ENCODE peak calls at places on chromosomes 16 and 17, in five cellular contexts. A is heart right ventricle, P is fibroblast of pulmonary artery, J is lower lobe of right lung, Q is upper lobe of right lung. W is an unnamed sample.

GRCh38 chr16:46706642-46707041 is 17.2 kb downstream of the ORC6 start:
- DNase-seq in A (no peak), P (no peak), J (no peak), Q (no peak), W (no peak)

GRCh38 chr16:85229869-85230416 is 117.7 kb upstream of the CIBAR2 start:
- DNase-seq in A (no peak), P (no peak), J (no peak), Q (no peak), W (no peak)

GRCh38 chr17:32261521-32261792 is 4.2 kb upstream of the RHBDL3 start:
- DNase-seq in A (no peak), P (peak), J (peak), Q (no peak), W (no peak)

GRCh38 chr16:68146583-68146982 is 61.4 kb downstream of the NFATC3 start:
- DNase-seq in A (no peak), P (peak), J (no peak), Q (no peak), W (no peak)

GRCh38 chr16:88527937-88528743 is 42.1 kb upstream of the ZC3H18 start:
- DNase-seq in A (no peak), P (no peak), J (no peak), Q (no peak), W (no peak)

GRCh38 chr16:27048316-27048715 is 18.4 kb upstream of the C16orf82 start:
- DNase-seq in A (no peak), P (no peak), J (no peak), Q (no peak), W (no peak)

GRCh38 chr16:22357635-22357971 is 16.8 kb downstream of the CDR2 start:
- DNase-seq in A (no peak), P (no peak), J (no peak), Q (no peak), W (no peak)

GRCh38 chr17:31313982-31314787 is at the start of gene EVI2B:
- DNase-seq in A (no peak), P (peak), J (no peak), Q (no peak), W (no peak)

GRCh38 chr17:81933178-81933699 is 3.9 kb downstream of the PYCR1 start:
- DNase-seq in A (no peak), P (no peak), J (no peak), Q (peak), W (peak)

GRCh38 chr17:37729905-37730304 is 15.0 kb downstream of the HNF1B start:
- DNase-seq in A (no peak), P (no peak), J (no peak), Q (no peak), W (no peak)

GRCh38 chr16:75238853-75239371 is 12.5 kb downstream of the BCAR1 start:
- DNase-seq in A (peak), P (no peak), J (no peak), Q (no peak), W (no peak)
- TF ChIP-seq CTCF in A (peak), P (peak), J (no peak), Q (no peak), W (peak)

DNA sequence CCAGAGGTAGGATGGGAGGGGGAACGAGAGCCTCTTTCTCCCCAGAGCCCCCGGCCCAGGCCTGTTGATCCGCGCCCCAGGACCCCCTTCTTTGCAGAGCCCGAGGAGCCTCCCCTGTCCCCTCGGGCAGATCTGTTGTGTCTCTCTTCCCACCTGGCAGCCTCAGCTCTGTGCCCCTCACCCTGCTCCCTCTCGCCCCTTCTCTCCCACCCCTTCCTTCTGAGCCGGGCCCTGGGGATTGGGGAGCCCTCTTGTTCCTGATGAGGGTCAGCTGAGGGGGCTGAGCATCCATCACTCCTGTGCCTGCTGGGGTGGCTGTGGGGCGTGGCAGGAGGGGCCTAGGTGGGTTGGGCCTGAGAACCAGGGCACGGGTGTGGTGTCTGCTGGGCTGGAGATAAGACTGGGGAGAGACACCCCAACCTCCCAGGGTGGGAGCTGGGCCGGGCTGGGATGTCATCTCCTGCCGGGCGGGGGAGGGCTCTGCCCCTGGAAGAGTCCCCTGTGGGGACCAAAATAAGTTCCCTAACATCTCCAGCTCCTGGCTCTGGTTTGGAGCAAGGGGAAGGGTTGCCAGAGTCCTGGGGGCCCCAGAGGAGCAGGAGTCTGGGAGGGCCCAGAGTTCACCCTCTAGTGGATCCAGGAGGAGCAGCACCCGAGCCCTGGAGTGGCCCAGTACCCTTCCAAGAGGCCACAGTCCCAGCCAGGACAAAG is 65.4 kb downstream of the MRC2 start:
- DNase-seq in A (no peak), P (peak), J (peak), Q (no peak), W (no peak)
- TF ChIP-seq CTCF in A (peak), P (peak), J (peak), Q (peak), W (peak)

GRCh38 chr17:63221941-63222340 is 224.2 kb downstream of the CYB561 start:
- DNase-seq in A (no peak), P (no peak), J (no peak), Q (no peak), W (no peak)

GRCh38 chr17:63223212-63223911 is 222.7 kb downstream of the CYB561 start:
- DNase-seq in A (no peak), P (no peak), J (no peak), Q (no peak), W (no peak)

GRCh38 chr17:63224644-63225043 is 221.5 kb downstream of the CYB561 start:
- DNase-seq in A (no peak), P (no peak), J (no peak), Q (no peak), W (no peak)

DNA sequence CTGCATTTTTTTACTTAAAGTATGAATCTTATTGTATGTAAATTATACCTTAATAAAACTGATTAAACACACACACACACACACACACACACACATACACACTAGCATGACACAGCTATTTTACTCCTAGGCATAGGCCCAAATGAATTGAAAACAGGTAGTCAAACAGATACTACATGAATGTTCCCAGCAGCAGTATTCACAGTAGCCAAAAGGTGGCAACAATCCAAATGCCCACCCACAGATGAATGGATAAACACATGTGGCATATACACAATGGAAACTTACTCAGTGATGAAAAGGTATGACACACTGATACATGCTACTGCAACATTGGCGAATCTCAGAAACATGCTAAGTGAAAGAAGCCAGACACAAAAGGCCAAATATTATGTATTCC is 223.5 kb downstream of the CYB561 start:
- DNase-seq in A (no peak), P (peak), J (no peak), Q (no peak), W (no peak)
- TF ChIP-seq CTCF in A (no peak), P (no peak), J (no peak), Q (no peak), W (no peak)

GRCh38 chr16:5502944-5503343 is 405.3 kb upstream of the EEF2KMT start:
- DNase-seq in A (no peak), P (no peak), J (no peak), Q (no peak), W (no peak)

GRCh38 chr16:5505093-5505887 is 407.7 kb upstream of the EEF2KMT start:
- DNase-seq in A (no peak), P (no peak), J (no peak), Q (no peak), W (no peak)

GRCh38 chr16:5504028-5504758 is 406.6 kb upstream of the EEF2KMT start:
- DNase-seq in A (peak), P (no peak), J (no peak), Q (no peak), W (no peak)

GRCh38 chr16:5500526-5500925 is 402.9 kb upstream of the EEF2KMT start:
- DNase-seq in A (no peak), P (no peak), J (no peak), Q (no peak), W (no peak)

DNA sequence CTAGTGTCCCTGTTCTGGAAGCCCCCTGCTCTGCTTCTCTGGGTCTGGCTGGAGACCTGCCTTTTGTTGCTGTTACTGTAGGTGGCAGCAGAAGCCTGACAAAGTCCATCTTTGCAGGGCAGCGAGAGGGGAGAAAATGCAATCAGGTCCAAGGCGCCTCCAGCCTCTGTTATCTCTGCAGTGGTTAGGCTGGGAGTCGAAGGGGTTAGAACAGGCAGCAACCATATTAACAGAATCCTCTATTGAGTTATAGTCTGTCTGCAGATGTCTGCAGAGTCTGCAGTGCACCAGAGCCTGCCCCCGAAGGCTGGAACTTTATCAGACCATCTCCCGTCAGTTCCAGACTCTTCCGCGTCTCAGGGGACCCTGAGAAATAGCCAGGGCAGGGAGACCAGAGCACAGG is 404.9 kb upstream of the EEF2KMT start:
- DNase-seq in A (no peak), P (no peak), J (no peak), Q (no peak), W (no peak)
- TF ChIP-seq CTCF in A (peak), P (no peak), J (peak), Q (no peak), W (no peak)

GRCh38 chr17:7582401-7583252 is 1.0 kb upstream of the MPDU1 start:
- DNase-seq in A (no peak), P (no peak), J (no peak), Q (peak), W (no peak)
- TF ChIP-seq CTCF in A (no peak), P (no peak), J (no peak), Q (peak), W (no peak)

DNA sequence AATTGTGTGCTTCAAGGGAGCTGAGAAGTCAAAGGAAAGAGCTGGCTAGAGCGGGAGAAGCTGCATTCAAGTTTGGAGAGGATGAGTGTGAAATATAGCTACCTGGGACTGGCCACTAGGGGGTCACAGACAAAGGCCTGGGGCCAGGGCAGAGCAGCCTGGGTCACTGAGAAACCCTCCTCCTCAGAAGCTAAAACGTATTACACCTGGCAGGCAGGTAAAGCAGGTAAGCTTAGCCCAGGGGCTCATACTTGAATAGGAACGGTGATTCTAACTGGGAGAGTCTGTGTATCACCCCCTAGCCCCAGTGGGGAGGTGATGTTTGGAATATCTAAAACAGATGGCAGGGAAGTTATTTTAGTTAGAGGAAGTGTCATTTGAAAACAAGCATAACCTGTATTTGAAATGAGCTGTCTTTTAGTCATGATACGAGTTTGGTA is 6.8 kb downstream of the KRT37 start:
- DNase-seq in A (no peak), P (no peak), J (no peak), Q (no peak), W (no peak)
- TF ChIP-seq CTCF in A (no peak), P (peak), J (peak), Q (peak), W (peak)